ENCODE peak calls at places on chromosomes 2 and 18, in five cellular contexts. G is GM23248, R is prostate gland, F is cardiac muscle cell, P is left ventricle myocardium inferior. Q is an unnamed sample. For H3K4me1, the result is how much of the 10 kb centered on the place peaks cover.

GRCh38 chr2:100935372-100935752 is 66.7 kb upstream of the RPL31 start:
- DNase-seq in G (peak), P (no peak), F (peak), R (no peak), Q (no peak)

GRCh38 chr18:44259610-44260009 is 421.1 kb upstream of the SETBP1 start:
- DNase-seq in F (no peak), G (no peak), R (no peak), P (no peak), Q (no peak)

GRCh38 chr2:39523308-39524044 is 86.4 kb upstream of the MAP4K3 start:
- DNase-seq in R (no peak), F (no peak), G (peak), P (no peak), Q (no peak)

GRCh38 chr2:136211671-136212070 is 93.7 kb upstream of the CXCR4 start:
- DNase-seq in F (no peak), P (no peak), G (no peak), R (no peak), Q (no peak)

GRCh38 chr18:71371951-71372605 is 1083.2 kb downstream of the SOCS6 start:
- DNase-seq in F (no peak), P (no peak), R (no peak), G (no peak), Q (no peak)

GRCh38 chr2:19900536-19901200 is 1.1 kb downstream of the TTC32 start:
- DNase-seq in R (no peak), P (no peak), F (no peak), G (peak), Q (no peak)

GRCh38 chr2:224136394-224136793 is 97.3 kb upstream of the SERPINE2 start:
- DNase-seq in R (no peak), P (no peak), G (peak), F (no peak), Q (no peak)

GRCh38 chr2:239804161-239805042 is 220.7 kb downstream of the NDUFA10 start:
- DNase-seq in P (no peak), F (no peak), G (no peak), R (no peak), Q (no peak)

GRCh38 chr18:58887613-58887963 is 22.9 kb downstream of the ZNF532 start:
- DNase-seq in G (no peak), P (peak), R (no peak), F (no peak), Q (no peak)

GRCh38 chr2:209519911-209520310 is 96.1 kb downstream of the MAP2 start:
- DNase-seq in P (no peak), F (no peak), G (no peak), R (no peak), Q (no peak)

GRCh38 chr2:227248876-227249275 is 76.2 kb upstream of the MFF start:
- DNase-seq in F (no peak), G (no peak), R (no peak), P (no peak), Q (no peak)

GRCh38 chr2:133888816-133889215 is 320.6 kb upstream of the NCKAP5 start:
- DNase-seq in R (no peak), P (no peak), F (no peak), G (no peak), Q (no peak)

GRCh38 chr2:60294901-60295590 is 258.4 kb downstream of the BCL11A start:
- DNase-seq in P (no peak), G (no peak), R (no peak), F (peak), Q (no peak)

GRCh38 chr2:118477111-118477517 is 370.3 kb downstream of the EN1 start:
- DNase-seq in P (no peak), G (no peak), F (no peak), R (no peak), Q (no peak)

GRCh38 chr2:209147981-209148380 is 275.9 kb upstream of the MAP2 start:
- DNase-seq in R (no peak), G (no peak), F (no peak), P (no peak), Q (no peak)

GRCh38 chr2:175049671-175050070 is 44.5 kb upstream of the CHN1 start:
- DNase-seq in F (no peak), G (peak), R (no peak), P (no peak), Q (no peak)

GRCh38 chr2:239763433-239764097 is 261.6 kb downstream of the NDUFA10 start:
- DNase-seq in G (peak), R (no peak), F (no peak), P (no peak), Q (no peak)

GRCh38 chr2:32068-32467 is 14.2 kb downstream of the FAM110C start:
- DNase-seq in F (no peak), R (no peak), P (no peak), G (no peak), Q (no peak)

GRCh38 chr18:6219116-6219717 is 195.5 kb downstream of the L3MBTL4 start:
- DNase-seq in G (peak), R (no peak), F (peak), P (no peak), Q (no peak)

GRCh38 chr2:131148426-131148825 is 43.3 kb downstream of the PLEKHB2 start:
- DNase-seq in G (no peak), P (no peak), R (no peak), F (no peak), Q (no peak)

GRCh38 chr2:105912081-105912480 is 167.4 kb downstream of the NCK2 start:
- DNase-seq in G (no peak), P (no peak), R (no peak), F (no peak), Q (no peak)

GRCh38 chr2:8028981-8029380 is 652.9 kb upstream of the ID2 start:
- DNase-seq in R (no peak), F (no peak), P (no peak), G (no peak), Q (no peak)

GRCh38 chr2:36359006-36359580 is 3.5 kb downstream of the CRIM1 start:
- DNase-seq in F (no peak), P (no peak), R (no peak), G (peak), Q (no peak)
- H3K4me1 ChIP-seq in F (under half), P (half or more), R (under half), G (half or more), Q (half or more)

GRCh38 chr2:64748561-64748960 is 94.8 kb upstream of the SERTAD2 start:
- DNase-seq in G (peak), P (no peak), F (no peak), R (no peak), Q (no peak)
- H3K4me1 ChIP-seq in G (under half), P (under half), F (under half), R (under half), Q (under half)

GRCh38 chr2:190879474-190880373 is 897 bp upstream of the GLS start:
- DNase-seq in R (no peak), F (no peak), P (no peak), G (peak), Q (peak)

GRCh38 chr2:190881480-190882326 is 1.1 kb downstream of the GLS start:
- DNase-seq in R (peak), P (peak), G (peak), F (peak), Q (peak)

GRCh38 chr2:190881074-190881479 is 456 bp downstream of the GLS start:
- DNase-seq in R (no peak), P (no peak), G (no peak), F (no peak), Q (no peak)

GRCh38 chr2:190882327-190882766 is 1.7 kb downstream of the GLS start:
- DNase-seq in F (no peak), P (no peak), R (no peak), G (no peak), Q (no peak)

DNA sequence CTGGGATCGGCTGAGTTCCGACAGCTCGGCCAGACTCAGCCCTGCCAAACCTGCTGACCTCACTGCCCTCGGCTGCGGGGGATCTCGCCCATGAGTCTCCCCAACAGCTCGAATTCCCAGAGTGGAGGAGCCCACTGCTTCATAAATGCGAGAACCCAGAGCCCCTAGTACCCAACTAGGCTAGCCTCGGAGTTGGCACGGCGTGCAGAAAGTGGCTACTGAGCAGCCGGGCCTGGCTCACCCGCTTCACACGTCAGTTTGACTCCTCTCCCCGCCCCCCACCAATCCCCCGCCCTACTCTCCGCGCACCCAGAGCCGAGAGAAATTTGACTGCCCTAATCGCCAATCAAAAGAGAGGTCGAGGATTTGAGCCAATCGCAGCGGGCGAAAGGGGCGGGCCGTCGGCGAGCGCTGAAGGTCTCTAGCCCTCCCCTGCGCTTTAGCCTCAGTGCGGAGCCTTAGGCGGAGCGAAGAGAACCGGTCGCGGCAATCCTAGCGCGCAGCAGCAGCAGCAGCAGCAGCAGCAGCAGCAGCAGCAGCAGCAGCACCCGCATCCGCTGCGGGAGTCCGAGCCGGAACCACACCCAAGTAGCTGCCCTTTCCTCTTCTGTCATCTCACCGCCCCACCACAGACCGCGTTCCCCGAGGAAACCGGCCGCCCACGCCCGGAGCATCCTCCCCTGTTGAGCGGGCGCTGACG is at the start of gene GLS:
- DNase-seq in G (peak), P (peak), F (peak), R (peak), Q (peak)
- H3K4me1 ChIP-seq in G (under half), P (half or more), F (under half), R (under half), Q (under half)

DNA sequence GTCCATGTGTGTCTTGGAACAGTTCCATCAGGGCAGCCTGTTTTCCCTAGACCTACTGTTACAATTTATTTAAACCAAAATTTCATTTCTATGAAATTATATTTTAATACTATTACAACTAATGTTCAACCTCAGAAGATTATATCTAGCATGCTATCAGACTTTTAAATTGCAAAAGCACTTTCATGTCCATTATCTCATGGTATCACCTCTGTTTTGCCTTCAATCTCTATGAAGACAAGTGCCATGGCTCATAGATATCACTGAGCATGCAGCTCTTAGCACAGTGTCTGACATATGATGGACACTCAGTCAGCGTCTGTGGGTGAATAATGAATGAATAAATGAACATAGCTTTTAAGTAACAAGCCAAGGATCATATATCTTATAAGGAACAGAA is 288.8 kb downstream of the RAD51AP2 start:
- DNase-seq in G (no peak), F (no peak), P (no peak), R (no peak), Q (no peak)
- H3K4me1 ChIP-seq in G (under half), F (under half), P (under half), R (under half), Q (under half)

GRCh38 chr2:217914078-217914477 is 88.7 kb downstream of the TNS1 start:
- DNase-seq in G (no peak), F (no peak), R (no peak), P (no peak), Q (no peak)
- H3K4me1 ChIP-seq in G (under half), F (half or more), R (under half), P (half or more), Q (half or more)

GRCh38 chr2:99337931-99338580 is 867 bp downstream of the EIF5B start:
- DNase-seq in R (no peak), P (no peak), F (peak), G (peak), Q (no peak)

GRCh38 chr2:99337164-99337930 is at the start of gene EIF5B:
- DNase-seq in P (peak), F (peak), R (peak), G (peak), Q (peak)

GRCh38 chr2:99340669-99341236 is 3.6 kb downstream of the EIF5B start:
- DNase-seq in G (peak), F (no peak), P (no peak), R (no peak), Q (no peak)

GRCh38 chr2:99336780-99337163 is 417 bp upstream of the EIF5B start:
- DNase-seq in F (no peak), G (no peak), R (peak), P (no peak), Q (no peak)

GRCh38 chr2:99335911-99336779 is at the start of gene TXNDC9:
- DNase-seq in G (peak), P (peak), F (peak), R (peak), Q (peak)
- H3K4me1 ChIP-seq in G (under half), P (half or more), F (under half), R (under half), Q (under half)

DNA sequence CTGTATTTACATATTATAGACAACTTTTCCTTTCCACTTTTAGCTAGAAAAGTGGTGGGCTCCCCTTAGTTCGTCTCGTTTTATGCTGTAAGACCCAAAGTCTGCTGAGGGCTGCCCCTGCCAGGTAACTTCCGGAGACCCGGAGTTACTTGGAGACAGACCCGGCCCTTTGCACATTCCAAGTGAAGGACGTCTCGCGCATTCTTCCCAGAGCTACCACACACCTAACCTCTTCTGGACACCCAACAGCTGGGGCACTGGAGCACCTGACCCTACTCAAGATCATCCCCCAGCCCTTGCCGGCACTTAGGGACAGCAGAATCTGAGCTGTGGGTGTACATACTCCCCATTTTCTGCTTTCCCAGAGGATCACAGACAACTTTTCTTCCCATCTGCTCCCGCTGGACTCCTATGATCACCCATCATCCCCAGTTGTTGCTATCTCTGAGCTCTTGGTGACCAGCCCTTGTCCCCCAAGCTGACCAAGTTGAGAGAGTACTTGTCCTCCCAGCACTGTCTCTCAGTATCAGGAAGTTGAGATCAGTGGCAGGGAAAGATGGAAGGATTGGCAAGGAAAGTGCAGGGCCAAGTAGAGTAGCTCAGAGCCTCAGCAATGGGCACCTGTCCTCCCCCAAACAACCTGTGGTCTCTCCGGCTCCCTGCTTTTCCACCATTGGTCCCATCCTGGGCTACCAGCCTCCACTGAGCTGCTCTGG is 8.4 kb upstream of the SATB2 start:
- DNase-seq in G (no peak), F (no peak), R (no peak), P (no peak), Q (no peak)
- H3K4me1 ChIP-seq in G (under half), F (under half), R (under half), P (half or more), Q (half or more)

DNA sequence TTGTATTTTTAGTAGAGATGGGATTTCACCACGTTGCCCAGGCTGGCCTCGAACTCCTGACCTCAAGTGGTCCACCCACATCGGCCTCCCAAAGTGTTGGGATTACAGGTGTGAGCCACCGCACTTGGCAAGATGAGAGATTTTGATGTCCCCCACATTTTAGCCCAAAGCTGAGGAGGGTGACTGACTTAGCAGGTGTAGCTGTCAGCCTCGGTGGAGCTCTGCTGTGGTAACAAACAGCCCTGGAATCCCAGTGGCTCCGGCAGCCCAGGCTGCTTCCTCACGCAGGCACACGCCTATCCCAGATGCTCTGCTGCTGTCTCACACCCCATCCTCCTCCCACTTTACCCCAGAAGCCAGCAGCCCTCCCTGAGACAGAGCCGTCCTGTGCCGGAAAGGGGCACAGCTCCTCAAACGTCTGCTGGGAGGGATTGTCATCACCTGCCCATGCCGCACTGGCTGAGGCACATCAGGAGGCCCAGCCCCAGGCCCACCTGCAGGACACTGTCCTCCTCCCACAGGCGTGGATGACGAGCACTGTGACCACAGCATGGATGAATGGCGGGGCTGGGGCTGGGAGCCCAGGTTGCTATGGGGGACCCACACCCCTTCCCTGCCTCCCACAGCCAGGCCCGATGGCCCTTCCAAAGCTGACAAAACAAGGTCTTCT is 10.6 kb upstream of the BOK start:
- DNase-seq in G (no peak), R (no peak), F (no peak), P (no peak), Q (no peak)
- H3K4me1 ChIP-seq in G (under half), R (under half), F (under half), P (under half), Q (under half)

DNA sequence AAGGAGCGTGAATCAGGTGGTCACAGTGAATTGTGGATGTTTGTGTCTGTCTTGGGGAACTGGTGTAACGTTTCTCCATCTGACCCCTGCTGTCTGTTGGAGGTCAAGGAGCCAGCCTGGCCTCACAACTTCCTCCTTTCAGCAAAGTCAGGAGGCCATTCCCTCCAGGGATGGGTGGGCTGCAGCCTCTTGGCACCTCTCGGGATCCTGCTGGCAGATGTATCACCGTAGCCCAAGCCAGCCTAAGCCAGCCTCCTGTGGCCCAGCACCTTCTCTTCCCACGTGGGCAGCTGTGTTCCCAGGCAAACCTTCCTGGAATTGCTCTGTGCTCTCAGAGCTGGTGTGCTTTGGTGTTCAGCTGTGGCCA is 30.5 kb downstream of the HPCAL1 start:
- DNase-seq in F (peak), P (no peak), R (no peak), G (no peak), Q (no peak)
- H3K4me1 ChIP-seq in F (under half), P (half or more), R (under half), G (under half), Q (under half)